ENCODE peak calls at places on chromosomes 11 and 22, in nine cellular contexts. A is activated T-helper 1 cell treated with anti-CD3 and anti-CD28 coated beads, Interleukin-12 subunit alpha, Interleukin-12 subunit beta, Interleukin-2, Interleukin-4 antibody, amounts not matched to agents 30 ng/mL and 10 ng/mL and 1 ng/mL, durations not matched to agents 14 hours and 24 hours and 36 hours; V is H7; N is H1; G is cardiac muscle cell; W is fibroblast of lung; P is iPS-NIHi11; R is heart right ventricle; O is activated CD4-positive, alpha-beta memory T cell treated with anti-CD3 and anti-CD28 coated beads, Interleukin-2, amount 10 ng/mL, durations not matched to agents 7 days and 5 days. M is an unnamed sample.

GRCh38 chr11:6077723-6078122 is 29.8 kb upstream of the OR56B4 start:
- DNase-seq in A (no peak), V (no peak), N (no peak), G (no peak), W (no peak), P (no peak), R (no peak), O (no peak), M (no peak)

GRCh38 chr11:32113200-32113599 is 22.3 kb downstream of the RCN1 start:
- DNase-seq in A (no peak), V (no peak), N (no peak), G (no peak), W (peak; percentile 93), P (no peak), R (no peak), O (no peak), M (no peak)

GRCh38 chr11:121692236-121692635 is 239.5 kb upstream of the SORL1-AS1 start:
- DNase-seq in A (no peak), V (no peak), N (no peak), G (no peak), W (no peak), P (no peak), R (no peak), O (no peak), M (no peak)

GRCh38 chr11:123448798-123449197 is 18.7 kb downstream of the GRAMD1B start:
- DNase-seq in A (no peak), V (no peak), N (no peak), G (no peak), W (no peak), P (no peak), R (no peak), O (no peak), M (no peak)

GRCh38 chr11:72116019-72116755 is 3.7 kb upstream of the ANAPC15 start:
- DNase-seq in A (no peak), V (no peak), N (no peak), G (no peak), W (no peak), P (no peak), R (no peak), O (no peak), M (no peak)

GRCh38 chr11:14065153-14065552 is 102.6 kb downstream of the SPON1 start:
- DNase-seq in A (no peak), V (no peak), N (no peak), G (no peak), W (no peak), P (no peak), R (no peak), O (no peak), M (no peak)

GRCh38 chr11:47394322-47395224 is 13.8 kb upstream of the SLC39A13 start:
- DNase-seq in A (peak; percentile 53), V (peak; percentile 57), N (no peak), G (no peak), W (no peak), P (peak; percentile 23), R (peak; percentile 63), O (peak; percentile 72), M (peak; percentile 63)

GRCh38 chr11:122809861-122810260 is 28.4 kb upstream of the CRTAM start:
- DNase-seq in A (no peak), V (no peak), N (no peak), G (no peak), W (no peak), P (no peak), R (no peak), O (no peak), M (no peak)

GRCh38 chr11:17601206-17602075 is 54.4 kb downstream of the OTOG start:
- DNase-seq in A (no peak), V (peak; percentile 77), N (no peak), G (peak; percentile 26), W (no peak), P (peak; percentile 61), R (no peak), O (no peak), M (no peak)

GRCh38 chr11:103537904-103538502 is 428.8 kb downstream of the DYNC2H1 start:
- DNase-seq in A (no peak), V (peak; percentile 30), N (no peak), G (no peak), W (peak; percentile 60), P (peak; percentile 23), R (no peak), O (no peak), M (no peak)

GRCh38 chr11:65822760-65823528 is 10.8 kb upstream of the SNX32 start:
- DNase-seq in A (no peak), V (no peak), N (no peak), G (no peak), W (no peak), P (no peak), R (no peak), O (no peak), M (no peak)

GRCh38 chr11:61701298-61701993 is 21.3 kb downstream of the DAGLA start:
- DNase-seq in A (no peak), V (peak; percentile 89), N (no peak), G (peak; percentile 57), W (peak; percentile 13), P (peak; percentile 67), R (no peak), O (no peak), M (no peak)

GRCh38 chr11:58921778-58922390 is 17.4 kb upstream of the GLYATL1 start:
- DNase-seq in A (no peak), V (no peak), N (no peak), G (no peak), W (no peak), P (no peak), R (no peak), O (no peak), M (no peak)

GRCh38 chr11:100753562-100753961 is 66.5 kb downstream of the ARHGAP42 start:
- DNase-seq in A (no peak), V (peak; percentile 5), N (no peak), G (peak; percentile 31), W (no peak), P (no peak), R (no peak), O (no peak), M (no peak)

GRCh38 chr22:19942071-19942885 is 660 bp upstream of the TXNRD2 start:
- DNase-seq in A (no peak), V (peak; percentile 37), N (no peak), G (no peak), W (peak; percentile 75), P (peak; percentile 31), R (no peak), O (no peak), M (no peak)

GRCh38 chr11:132300283-132300682 is 929.9 kb downstream of the NTM start:
- DNase-seq in A (no peak), V (peak; percentile 42), N (no peak), G (peak; percentile 40), W (no peak), P (peak; percentile 50), R (no peak), O (no peak), M (no peak)